ENCODE peak calls at places on chromosomes 5 and 9, in four cellular contexts. R is RWPE1, I is neuronal stem cell, J is cardiac muscle cell. N is an unnamed sample.

GRCh38 chr9:119458068-119458467 is 88.8 kb upstream of the BRINP1 start:
- DNase-seq in R (peak), I (no peak), J (no peak), N (no peak)

GRCh38 chr5:935510-936084 is 42.9 kb downstream of the TRIP13 start:
- DNase-seq in R (no peak), I (no peak), J (no peak), N (no peak)

GRCh38 chr9:6567140-6567591 is 78.4 kb downstream of the GLDC start:
- DNase-seq in R (peak), I (no peak), J (peak), N (no peak)

GRCh38 chr5:74772359-74772758 is 5.3 kb downstream of the NSA2 start:
- DNase-seq in R (no peak), I (no peak), J (peak), N (no peak)

GRCh38 chr5:115952579-115952978 is 9.7 kb upstream of the LVRN start:
- DNase-seq in R (no peak), I (no peak), J (no peak), N (no peak)

GRCh38 chr5:98099448-98100105 is 673.9 kb upstream of the RGMB start:
- DNase-seq in R (no peak), I (no peak), J (no peak), N (no peak)

GRCh38 chr9:136996361-136997281 is at the start of gene CLIC3:
- DNase-seq in R (peak), I (no peak), J (no peak), N (no peak)

GRCh38 chr5:143311428-143311827 is 92.1 kb downstream of the NR3C1 start:
- DNase-seq in R (peak), I (no peak), J (peak), N (no peak)

GRCh38 chr5:140108093-140109049 is 5.5 kb upstream of the PURA start:
- DNase-seq in R (peak), I (no peak), J (no peak), N (no peak)

GRCh38 chr9:77956555-77956954 is 75.1 kb downstream of the GNAQ start:
- DNase-seq in R (no peak), I (no peak), J (no peak), N (no peak)